ENCODE peak calls at places on chromosomes 1 and 21, in four cellular contexts. P is sciatic nerve, N is left cardiac atrium, S is coronary artery. J is an unnamed sample.

GRCh38 chr1:68321084-68321685 is 88.9 kb upstream of the WLS start:
- DNase-seq in N (peak; percentile 74), P (peak; percentile 75), S (peak; percentile 78), J (no peak)

GRCh38 chr1:40699787-40700186 is 8.3 kb downstream of the NFYC start:
- DNase-seq in S (no peak), P (no peak), N (no peak), J (no peak)

GRCh38 chr21:26405071-26405470 is 168.0 kb downstream of the CYYR1 start:
- DNase-seq in N (no peak), S (no peak), P (no peak), J (no peak)

GRCh38 chr1:55212349-55213028 is 2.7 kb downstream of the USP24 start:
- DNase-seq in P (no peak), N (no peak), S (no peak), J (no peak)

GRCh38 chr21:44927587-44928461 is 7.1 kb upstream of the ITGB2 start:
- DNase-seq in N (peak; percentile 39), S (no peak), P (no peak), J (no peak)

GRCh38 chr1:165543651-165544452 is at the start of gene LRRC52:
- DNase-seq in N (peak; percentile 86), P (peak; percentile 74), S (no peak), J (no peak)

GRCh38 chr1:58964880-58965279 is 181.0 kb upstream of the JUN start:
- DNase-seq in S (peak; percentile 33), P (no peak), N (no peak), J (no peak)

GRCh38 chr21:36203603-36203889 is 46.9 kb downstream of the DOP1B start:
- DNase-seq in S (no peak), N (no peak), P (no peak), J (no peak)

J was measured in mesenteric fat pad.